ENCODE peak calls at places on chromosomes 16 and 17, in eight cellular contexts. M is fibroblast of lung, I is brain microvascular endothelial cell, Z is psoas muscle, W is left lung, X is adrenal gland, C is endothelial cell of umbilical vein, R is thoracic aorta. Q is an unnamed sample.

GRCh38 chr16:78196527-78196926 is 97.1 kb downstream of the WWOX start:
- DNase-seq in Z (no peak), C (no peak), M (no peak), R (no peak), I (no peak), W (no peak), X (no peak), Q (no peak)

GRCh38 chr16:2039286-2040030 is 8.2 kb downstream of the NTHL1 start:
- DNase-seq in X (peak; percentile 40), C (no peak), Z (peak; percentile 69), I (peak; percentile 65), R (no peak), M (peak; percentile 36), W (peak; percentile 62), Q (peak; percentile 35)

GRCh38 chr17:73551756-73552155 is 92.5 kb downstream of the SDK2 start:
- DNase-seq in M (no peak), W (no peak), X (no peak), I (no peak), R (no peak), Z (no peak), C (no peak), Q (no peak)

GRCh38 chr17:17425591-17425990 is 51.2 kb upstream of the MED9 start:
- DNase-seq in R (no peak), X (no peak), W (no peak), Z (no peak), M (no peak), C (no peak), I (no peak), Q (no peak)

GRCh38 chr16:67396159-67396774 is 3.0 kb upstream of the TPPP3 start:
- DNase-seq in M (peak; percentile 70), W (no peak), R (peak; percentile 58), I (peak; percentile 90), X (peak; percentile 85), C (peak; percentile 37), Z (peak; percentile 81), Q (peak; percentile 89)

GRCh38 chr16:53829186-53829747 is 125.3 kb downstream of the FTO start:
- DNase-seq in X (no peak), Z (no peak), W (no peak), C (no peak), I (peak; percentile 28), R (no peak), M (peak; percentile 77), Q (peak; percentile 22)

GRCh38 chr17:14670861-14671260 is 370.0 kb downstream of the HS3ST3B1 start:
- DNase-seq in M (no peak), W (no peak), C (no peak), R (no peak), I (no peak), X (no peak), Z (no peak), Q (no peak)

GRCh38 chr17:34675605-34676004 is 96.2 kb downstream of the TMEM132E start:
- DNase-seq in R (no peak), C (no peak), M (no peak), X (no peak), W (no peak), I (no peak), Z (no peak), Q (no peak)

GRCh38 chr17:50684612-50685333 is 22.9 kb downstream of the ANKRD40 start:
- DNase-seq in Z (no peak), R (no peak), X (peak; percentile 52), W (no peak), I (no peak), C (no peak), M (no peak), Q (no peak)

GRCh38 chr16:19123535-19124178 is 9.9 kb downstream of the ITPRIPL2 start:
- DNase-seq in W (no peak), I (no peak), Z (no peak), X (peak; percentile 82), M (no peak), C (no peak), R (no peak), Q (no peak)

GRCh38 chr17:72120878-72121163 is at the start of gene SOX9:
- DNase-seq in C (no peak), R (no peak), W (peak; percentile 85), X (peak; percentile 88), Z (peak; percentile 81), I (peak; percentile 93), M (peak; percentile 98), Q (peak; percentile 90)

GRCh38 chr17:72554508-72554907 is 433.7 kb downstream of the SOX9 start:
- DNase-seq in M (no peak), X (no peak), I (no peak), C (no peak), W (no peak), Z (no peak), R (no peak), Q (no peak)

GRCh38 chr16:49601541-49601940 is 227.9 kb downstream of the C16orf78 start:
- DNase-seq in W (no peak), I (no peak), Z (no peak), X (no peak), R (no peak), C (no peak), M (no peak), Q (no peak)

GRCh38 chr17:81666092-81666341 is 388 bp downstream of the OXLD1 start:
- DNase-seq in Z (no peak), X (no peak), W (no peak), I (peak; percentile 11), M (no peak), C (no peak), R (no peak), Q (no peak)

DNA sequence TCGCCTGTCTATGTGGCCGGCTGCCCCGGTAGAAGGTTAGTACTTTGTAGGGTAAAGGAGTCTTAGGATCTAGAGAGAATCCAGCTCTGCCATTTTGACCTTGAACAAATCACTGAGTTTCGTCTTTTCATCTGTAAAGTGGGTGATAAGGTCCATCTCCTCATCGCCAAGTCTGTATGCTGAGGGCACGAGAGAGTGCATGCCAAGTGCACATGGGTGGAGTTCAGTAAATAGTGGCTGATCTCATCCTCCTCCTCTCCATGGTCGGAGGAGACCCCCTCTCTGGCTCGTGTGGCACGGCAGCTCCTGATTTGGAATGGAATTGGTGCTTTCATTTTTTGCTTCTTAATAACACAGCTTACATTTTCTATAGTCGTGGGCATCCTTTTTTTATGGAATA is 30.7 kb downstream of the MYH3 start:
- DNase-seq in I (no peak), W (no peak), M (no peak), X (no peak), Z (no peak), R (no peak), C (no peak), Q (no peak)
- TF ChIP-seq CTCF in I (no peak), W (no peak), M (no peak), X (no peak), Z (no peak), R (no peak), C (no peak), Q (no peak)

DNA sequence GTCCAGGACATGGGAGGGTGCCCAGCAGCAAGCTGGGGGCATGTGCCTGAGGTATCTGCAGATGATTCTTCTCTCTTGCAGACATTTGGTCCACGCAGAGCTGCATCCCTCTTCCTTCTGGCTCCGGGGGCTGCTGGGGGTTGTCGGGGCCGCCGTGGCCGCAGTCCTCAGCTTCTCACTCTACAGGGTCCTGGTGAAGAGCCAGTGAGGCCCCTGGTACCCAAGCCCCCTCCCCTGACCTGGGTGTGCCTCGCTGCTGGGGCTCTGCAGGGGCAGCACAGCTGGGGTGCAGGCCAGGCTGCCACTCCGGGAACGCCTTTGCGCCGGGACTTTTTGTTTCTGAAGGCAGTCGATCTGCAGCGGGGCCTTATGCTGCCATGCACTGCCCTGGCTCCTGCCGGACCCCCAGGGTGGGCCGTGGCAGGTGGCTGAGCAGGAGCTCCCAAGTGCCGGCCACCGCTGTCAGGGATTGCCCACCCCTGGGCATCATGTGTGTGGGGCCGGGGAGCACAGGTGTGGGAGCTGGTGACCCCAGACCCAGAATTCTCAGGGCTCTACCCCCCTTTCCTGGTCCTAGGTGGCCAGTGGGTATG is 2.0 kb upstream of the RHBDL1 start:
- DNase-seq in C (no peak), R (no peak), M (no peak), Z (no peak), I (no peak), W (no peak), X (no peak), Q (no peak)
- H3K36me3 ChIP-seq in C (peaks cover 35% of the 10 kb centered on the region), R (peaks cover 35% of the 10 kb centered on the region), M (peaks cover 37% of the 10 kb centered on the region), Z (peaks cover 46% of the 10 kb centered on the region), I (peaks cover 51% of the 10 kb centered on the region), W (peaks cover 56% of the 10 kb centered on the region), X (peaks cover 44% of the 10 kb centered on the region), Q (peaks cover 32% of the 10 kb centered on the region)

GRCh38 chr16:17340804-17341203 is 130.0 kb downstream of the XYLT1 start:
- DNase-seq in M (no peak), X (no peak), W (no peak), Z (no peak), R (no peak), C (no peak), I (no peak), Q (no peak)
- TF ChIP-seq CTCF in M (no peak), X (no peak), W (no peak), Z (no peak), R (no peak), C (no peak), I (no peak), Q (no peak)

DNA sequence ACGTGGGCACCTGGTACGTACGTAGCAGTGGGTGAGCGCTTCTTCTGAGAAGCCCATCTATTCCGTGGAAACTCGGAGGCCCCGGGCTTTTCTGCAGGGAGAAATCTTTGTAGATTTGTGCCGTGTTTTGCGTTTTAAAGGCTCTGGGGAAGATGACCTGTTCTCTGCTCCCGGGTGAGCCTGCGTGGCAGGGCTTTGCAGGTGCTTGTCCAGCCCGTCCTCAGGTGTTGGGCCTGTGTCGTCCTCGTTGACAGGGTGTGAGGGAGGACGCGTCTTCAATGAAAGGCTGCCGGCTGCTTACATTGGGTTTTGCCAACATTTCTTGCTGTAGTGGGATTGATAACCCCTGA is 87.5 kb upstream of the ZNF750 start:
- DNase-seq in Z (peak; percentile 0), I (no peak), X (no peak), W (no peak), M (no peak), C (no peak), R (no peak), Q (no peak)
- H3K36me3 ChIP-seq in Z (peaks cover 87% of the 10 kb centered on the region), I (peaks cover 30% of the 10 kb centered on the region), X (peaks cover 58% of the 10 kb centered on the region), W (peaks cover 96% of the 10 kb centered on the region), M (peaks cover 24% of the 10 kb centered on the region), C (peaks cover 50% of the 10 kb centered on the region), R (peaks cover 55% of the 10 kb centered on the region), Q (peaks cover 12% of the 10 kb centered on the region)

GRCh38 chr17:1643293-1643998 is 2.1 kb downstream of the SCARF1 start:
- DNase-seq in C (no peak), Z (peak; percentile 49), I (no peak), W (peak; percentile 91), R (no peak), X (peak; percentile 50), M (no peak), Q (peak; percentile 40)
- TF ChIP-seq CTCF in C (peak; percentile 16), Z (no peak), I (peak; percentile 7), W (no peak), R (no peak), X (no peak), M (peak; percentile 8), Q (peak; percentile 35)

GRCh38 chr16:8890549-8890921 is 8.4 kb downstream of the LITAFD start:
- DNase-seq in R (no peak), X (no peak), W (no peak), Z (no peak), C (no peak), M (no peak), I (no peak), Q (no peak)
- H3K36me3 ChIP-seq in R (peaks cover 40% of the 10 kb centered on the region), X (peaks cover 42% of the 10 kb centered on the region), W (peaks cover 75% of the 10 kb centered on the region), Z (peaks cover 63% of the 10 kb centered on the region), C (peaks cover 33% of the 10 kb centered on the region), M (peaks cover 21% of the 10 kb centered on the region), I (peaks cover 44% of the 10 kb centered on the region), Q (peaks cover 15% of the 10 kb centered on the region)